ENCODE peak calls at places on chromosomes 3 and 15, in nine cellular contexts. S is NCI-H187 treated with DMSO at 0.1 percent for 48 hours; Q is smooth muscle cell of the brain vasculature; P is stimulated activated CD4-positive, alpha-beta T cell treated with anti-CD3 and anti-CD28 coated beads, Interleukin-4, amount 100 ng/mL, for 1 hour; C is WERI-Rb-1; J is mesendoderm; K is NCI-H524; B is endodermal cell; Z is COR-L47. D is an unnamed sample.

GRCh38 chr3:154904328-154904727 is 175.8 kb upstream of the MME start:
- DNase-seq in S (no peak), Q (no peak), P (no peak), C (no peak), J (peak), K (peak), B (peak), Z (no peak), D (no peak)

GRCh38 chr3:113079532-113079931 is 88.7 kb downstream of the GTPBP8 start:
- DNase-seq in S (no peak), Q (no peak), P (no peak), C (no peak), J (no peak), K (no peak), B (no peak), Z (no peak), D (no peak)

GRCh38 chr3:150251654-150252053 is 156.4 kb upstream of the TSC22D2 start:
- DNase-seq in S (no peak), Q (no peak), P (no peak), C (no peak), J (no peak), K (no peak), B (no peak), Z (no peak), D (no peak)

GRCh38 chr3:172156309-172156998 is 117.1 kb downstream of the FNDC3B start:
- DNase-seq in S (no peak), Q (no peak), P (no peak), C (no peak), J (peak), K (peak), B (peak), Z (no peak), D (no peak)

GRCh38 chr3:31288641-31289100 is 244.1 kb upstream of the STT3B start:
- DNase-seq in S (no peak), Q (peak), P (peak), C (no peak), J (peak), K (no peak), B (peak), Z (no peak), D (no peak)

GRCh38 chr3:195221015-195221853 is 49.7 kb downstream of the XXYLT1 start:
- DNase-seq in S (no peak), Q (no peak), P (no peak), C (no peak), J (no peak), K (no peak), B (no peak), Z (no peak), D (no peak)

GRCh38 chr15:61112231-61112630 is 116.9 kb downstream of the RORA start:
- DNase-seq in S (no peak), Q (no peak), P (no peak), C (no peak), J (peak), K (no peak), B (peak), Z (no peak), D (no peak)

GRCh38 chr3:23075478-23075877 is 127.6 kb upstream of the UBE2E2 start:
- DNase-seq in S (no peak), Q (no peak), P (no peak), C (no peak), J (no peak), K (no peak), B (no peak), Z (no peak), D (no peak)

GRCh38 chr3:43627360-43627759 is 5.5 kb upstream of the ANO10 start:
- DNase-seq in S (no peak), Q (no peak), P (no peak), C (no peak), J (no peak), K (no peak), B (no peak), Z (no peak), D (no peak)

GRCh38 chr3:160090653-160091052 is 102.0 kb downstream of the IL12A start:
- DNase-seq in S (no peak), Q (no peak), P (no peak), C (no peak), J (no peak), K (no peak), B (peak), Z (no peak), D (no peak)

GRCh38 chr3:56111651-56112250 is 356.5 kb downstream of the ERC2 start:
- DNase-seq in S (no peak), Q (no peak), P (no peak), C (no peak), J (no peak), K (no peak), B (no peak), Z (no peak), D (no peak)

GRCh38 chr3:138875754-138876664 is 41.3 kb upstream of the PIK3CB start:
- DNase-seq in S (no peak), Q (no peak), P (no peak), C (no peak), J (no peak), K (no peak), B (no peak), Z (no peak), D (no peak)

GRCh38 chr3:52742418-52743041 is 28.2 kb downstream of the NEK4 start:
- DNase-seq in S (no peak), Q (peak), P (no peak), C (no peak), J (peak), K (no peak), B (no peak), Z (no peak), D (no peak)

GRCh38 chr3:46369675-46370132 is 1.0 kb upstream of the CCR5 start:
- DNase-seq in S (no peak), Q (no peak), P (no peak), C (no peak), J (no peak), K (no peak), B (no peak), Z (no peak), D (no peak)

GRCh38 chr15:74656935-74657535 is 38.8 kb downstream of the EDC3 start:
- DNase-seq in S (no peak), Q (no peak), P (no peak), C (no peak), J (no peak), K (peak), B (no peak), Z (no peak), D (peak)

GRCh38 chr3:16841906-16842709 is 42.6 kb upstream of the PLCL2 start:
- DNase-seq in S (no peak), Q (no peak), P (peak), C (no peak), J (no peak), K (peak), B (peak), Z (peak), D (peak)

GRCh38 chr15:47363653-47364052 is 353.7 kb upstream of the SEMA6D start:
- DNase-seq in S (no peak), Q (no peak), P (no peak), C (no peak), J (no peak), K (no peak), B (no peak), Z (no peak), D (no peak)

GRCh38 chr3:176120507-176120906 is 1076.8 kb downstream of the TBL1XR1 start:
- DNase-seq in S (no peak), Q (no peak), P (no peak), C (no peak), J (no peak), K (no peak), B (no peak), Z (peak), D (no peak)

GRCh38 chr3:62496509-62496908 is 123.2 kb upstream of the FEZF2 start:
- DNase-seq in S (no peak), Q (no peak), P (no peak), C (no peak), J (no peak), K (no peak), B (no peak), Z (no peak), D (no peak)

GRCh38 chr3:23761440-23761896 is 44.3 kb upstream of the UBE2E1 start:
- DNase-seq in S (no peak), Q (no peak), P (no peak), C (peak), J (peak), K (no peak), B (peak), Z (no peak), D (no peak)

GRCh38 chr3:66418432-66419052 is 82.3 kb downstream of the LRIG1 start:
- DNase-seq in S (peak), Q (no peak), P (no peak), C (no peak), J (no peak), K (no peak), B (no peak), Z (no peak), D (no peak)

GRCh38 chr3:124413989-124414598 is 316.2 kb upstream of the UMPS start:
- DNase-seq in S (no peak), Q (no peak), P (no peak), C (no peak), J (no peak), K (no peak), B (no peak), Z (no peak), D (no peak)

D was measured in NCI-H1694.